ENCODE peak calls at places on chromosomes 16 and 17, in four cellular contexts. D is NCI-H2107; X is lung; J is activated CD4-positive, alpha-beta T cell treated with anti-CD3 and anti-CD28 coated beads for 24 hours. U is an unnamed sample.

GRCh38 chr16:76226011-76226410 is 51.2 kb upstream of the CNTNAP4 start:
- DNase-seq in D (no peak), X (no peak), J (no peak), U (no peak)

GRCh38 chr16:79284760-79285159 is 315.8 kb downstream of the MAF start:
- DNase-seq in D (no peak), X (no peak), J (no peak), U (no peak)

GRCh38 chr17:27939489-27940465 is 46.6 kb upstream of the LYRM9 start:
- DNase-seq in D (no peak), X (no peak), J (no peak), U (no peak)

GRCh38 chr17:50918933-50919296 is 52.8 kb upstream of the TOB1 start:
- DNase-seq in D (no peak), X (no peak), J (no peak), U (peak; percentile 62)

GRCh38 chr17:78555741-78556401 is 21.3 kb downstream of the DNAH17 start:
- DNase-seq in D (no peak), X (no peak), J (no peak), U (no peak)

GRCh38 chr16:57752581-57753447 is 17.2 kb downstream of the KATNB1 start:
- DNase-seq in D (no peak), X (no peak), J (no peak), U (no peak)

GRCh38 chr17:71649986-71650385 is 470.8 kb upstream of the SOX9 start:
- DNase-seq in D (no peak), X (no peak), J (no peak), U (no peak)

GRCh38 chr16:2156025-2156848 is 655 bp downstream of the TRAF7 start:
- DNase-seq in D (no peak), X (no peak), J (no peak), U (peak; percentile 84)

GRCh38 chr16:10828851-10829331 is 10.3 kb upstream of the TVP23A start:
- DNase-seq in D (no peak), X (peak; percentile 94), J (no peak), U (peak; percentile 93)

GRCh38 chr17:79019631-79020584 is 4.1 kb upstream of the C1QTNF1 start:
- DNase-seq in D (no peak), X (no peak), J (peak; percentile 22), U (peak; percentile 88)

GRCh38 chr17:60559659-60559994 is 33.6 kb upstream of the APPBP2 start:
- DNase-seq in D (no peak), X (no peak), J (no peak), U (no peak)

GRCh38 chr16:530111-530817 is 2.8 kb downstream of the CAPN15 start:
- DNase-seq in D (no peak), X (no peak), J (no peak), U (no peak)

GRCh38 chr16:80971814-80972213 is 34.9 kb downstream of the CMC2 start:
- DNase-seq in D (no peak), X (no peak), J (no peak), U (no peak)

GRCh38 chr17:49457564-49458535 is 37.2 kb upstream of the NGFR start:
- DNase-seq in D (no peak), X (no peak), J (no peak), U (no peak)

GRCh38 chr17:17469358-17469757 is 7.4 kb upstream of the MED9 start:
- DNase-seq in D (no peak), X (no peak), J (no peak), U (no peak)

GRCh38 chr17:40190197-40191021 is 13.1 kb downstream of the RAPGEFL1 start:
- DNase-seq in D (no peak), X (no peak), J (peak; percentile 22), U (peak; percentile 49)

GRCh38 chr16:83651871-83652270 is 155.9 kb upstream of the HSBP1 start:
- DNase-seq in D (no peak), X (no peak), J (no peak), U (no peak)

GRCh38 chr16:12271006-12271405 is 294.5 kb downstream of the SNX29 start:
- DNase-seq in D (no peak), X (no peak), J (no peak), U (peak; percentile 52)

GRCh38 chr16:89615596-89616090 is 2.2 kb downstream of the DPEP1 start:
- DNase-seq in D (no peak), X (no peak), J (peak; percentile 11), U (peak; percentile 44)

GRCh38 chr17:10161392-10161791 is 37.0 kb downstream of the GAS7 start:
- DNase-seq in D (no peak), X (no peak), J (no peak), U (no peak)

GRCh38 chr16:89104930-89105571 is 11.4 kb downstream of the ACSF3 start:
- DNase-seq in D (no peak), X (no peak), J (no peak), U (no peak)

GRCh38 chr17:49404906-49405305 is 9.8 kb downstream of the PHB1 start:
- DNase-seq in D (no peak), X (no peak), J (no peak), U (no peak)